ENCODE peak calls at places on chromosome 1, in six cellular contexts. One of them, this sample, is unnamed.

GRCh38 chr1:233791750-233792149 is 112.7 kb upstream of the SLC35F3 start:
- DNase-seq in transverse colon: no peak
- DNase-seq in tibial artery: no peak
- DNase-seq in IMR-90: no peak
- DNase-seq in adrenal gland: no peak
- DNase-seq in psoas muscle: no peak
- DNase-seq in this sample: no peak

GRCh38 chr1:221743416-221744208 is 1.7 kb upstream of the DUSP10 start:
- DNase-seq in adrenal gland: no peak
- DNase-seq in tibial artery: no peak
- DNase-seq in IMR-90: no peak
- DNase-seq in transverse colon: no peak
- DNase-seq in psoas muscle: no peak
- DNase-seq in this sample: no peak

GRCh38 chr1:115445090-115445489 is 107.0 kb upstream of the NGF start:
- DNase-seq in psoas muscle: no peak
- DNase-seq in tibial artery: no peak
- DNase-seq in adrenal gland: no peak
- DNase-seq in IMR-90: no peak
- DNase-seq in transverse colon: no peak
- DNase-seq in this sample: no peak

GRCh38 chr1:28392027-28392652 is 22.6 kb downstream of the PHACTR4 start:
- DNase-seq in transverse colon: no peak
- DNase-seq in psoas muscle: no peak
- DNase-seq in IMR-90: peak; percentile 92
- DNase-seq in tibial artery: no peak
- DNase-seq in adrenal gland: peak; percentile 65
- DNase-seq in this sample: no peak

GRCh38 chr1:202710070-202711025 is at the start of gene SYT2:
- DNase-seq in transverse colon: peak; percentile 16
- DNase-seq in tibial artery: no peak
- DNase-seq in adrenal gland: peak; percentile 69
- DNase-seq in IMR-90: no peak
- DNase-seq in psoas muscle: peak; percentile 50
- DNase-seq in this sample: peak; percentile 38

GRCh38 chr1:150309758-150310495 is 11.4 kb upstream of the PRPF3 start:
- DNase-seq in tibial artery: no peak
- DNase-seq in transverse colon: no peak
- DNase-seq in psoas muscle: no peak
- DNase-seq in adrenal gland: no peak
- DNase-seq in IMR-90: no peak
- DNase-seq in this sample: no peak

GRCh38 chr1:79042117-79042516 is 35.6 kb upstream of the ADGRL4 start:
- DNase-seq in transverse colon: no peak
- DNase-seq in adrenal gland: no peak
- DNase-seq in tibial artery: no peak
- DNase-seq in IMR-90: peak; percentile 80
- DNase-seq in psoas muscle: no peak
- DNase-seq in this sample: no peak

GRCh38 chr1:2386636-2387611 is 4.4 kb downstream of the MORN1 start:
- DNase-seq in IMR-90: no peak
- DNase-seq in adrenal gland: peak; percentile 49
- DNase-seq in tibial artery: no peak
- DNase-seq in psoas muscle: peak; percentile 40
- DNase-seq in transverse colon: peak; percentile 5
- DNase-seq in this sample: peak; percentile 19

GRCh38 chr1:214660900-214661299 is 57.9 kb downstream of the CENPF start:
- DNase-seq in tibial artery: no peak
- DNase-seq in IMR-90: peak; percentile 96
- DNase-seq in adrenal gland: peak; percentile 92
- DNase-seq in psoas muscle: no peak
- DNase-seq in transverse colon: peak; percentile 9
- DNase-seq in this sample: no peak

GRCh38 chr1:36300526-36300925 is 5.6 kb upstream of the SH3D21 start:
- DNase-seq in adrenal gland: no peak
- DNase-seq in tibial artery: no peak
- DNase-seq in transverse colon: no peak
- DNase-seq in psoas muscle: no peak
- DNase-seq in IMR-90: peak; percentile 53
- DNase-seq in this sample: no peak

GRCh38 chr1:183022202-183023145 is 746 bp upstream of the LAMC1 start:
- DNase-seq in IMR-90: peak; percentile 98
- DNase-seq in tibial artery: peak; percentile 96
- DNase-seq in adrenal gland: peak; percentile 94
- DNase-seq in psoas muscle: peak; percentile 93
- DNase-seq in transverse colon: peak; percentile 77
- DNase-seq in this sample: peak; percentile 83

GRCh38 chr1:183021405-183022201 is 1.6 kb upstream of the LAMC1 start:
- DNase-seq in psoas muscle: no peak
- DNase-seq in adrenal gland: no peak
- DNase-seq in IMR-90: no peak
- DNase-seq in transverse colon: no peak
- DNase-seq in tibial artery: no peak
- DNase-seq in this sample: no peak

GRCh38 chr1:183023601-183024351 is 556 bp downstream of the LAMC1 start:
- DNase-seq in psoas muscle: peak; percentile 83
- DNase-seq in tibial artery: peak; percentile 78
- DNase-seq in IMR-90: peak; percentile 47
- DNase-seq in transverse colon: peak; percentile 84
- DNase-seq in adrenal gland: peak; percentile 83
- DNase-seq in this sample: peak; percentile 84

GRCh38 chr1:183024352-183025337 is 1.4 kb downstream of the LAMC1 start:
- DNase-seq in adrenal gland: no peak
- DNase-seq in IMR-90: no peak
- DNase-seq in tibial artery: no peak
- DNase-seq in transverse colon: no peak
- DNase-seq in psoas muscle: no peak
- DNase-seq in this sample: no peak

GRCh38 chr1:183023146-183023600 is at the start of gene LAMC1:
- DNase-seq in IMR-90: peak; percentile 80
- DNase-seq in tibial artery: peak; percentile 84
- DNase-seq in psoas muscle: peak; percentile 93
- DNase-seq in transverse colon: peak; percentile 66
- DNase-seq in adrenal gland: peak; percentile 71
- DNase-seq in this sample: peak; percentile 80
- H3K4me1 ChIP-seq in IMR-90: peaks cover 4% of the 10 kb centered on the region
- H3K4me1 ChIP-seq in tibial artery: peaks cover 28% of the 10 kb centered on the region
- H3K4me1 ChIP-seq in psoas muscle: peaks cover 49% of the 10 kb centered on the region
- H3K4me1 ChIP-seq in transverse colon: peaks cover 8% of the 10 kb centered on the region
- H3K4me1 ChIP-seq in adrenal gland: no peaks in the 10 kb centered on the region
- H3K4me1 ChIP-seq in this sample: peaks cover 6% of the 10 kb centered on the region

DNA sequence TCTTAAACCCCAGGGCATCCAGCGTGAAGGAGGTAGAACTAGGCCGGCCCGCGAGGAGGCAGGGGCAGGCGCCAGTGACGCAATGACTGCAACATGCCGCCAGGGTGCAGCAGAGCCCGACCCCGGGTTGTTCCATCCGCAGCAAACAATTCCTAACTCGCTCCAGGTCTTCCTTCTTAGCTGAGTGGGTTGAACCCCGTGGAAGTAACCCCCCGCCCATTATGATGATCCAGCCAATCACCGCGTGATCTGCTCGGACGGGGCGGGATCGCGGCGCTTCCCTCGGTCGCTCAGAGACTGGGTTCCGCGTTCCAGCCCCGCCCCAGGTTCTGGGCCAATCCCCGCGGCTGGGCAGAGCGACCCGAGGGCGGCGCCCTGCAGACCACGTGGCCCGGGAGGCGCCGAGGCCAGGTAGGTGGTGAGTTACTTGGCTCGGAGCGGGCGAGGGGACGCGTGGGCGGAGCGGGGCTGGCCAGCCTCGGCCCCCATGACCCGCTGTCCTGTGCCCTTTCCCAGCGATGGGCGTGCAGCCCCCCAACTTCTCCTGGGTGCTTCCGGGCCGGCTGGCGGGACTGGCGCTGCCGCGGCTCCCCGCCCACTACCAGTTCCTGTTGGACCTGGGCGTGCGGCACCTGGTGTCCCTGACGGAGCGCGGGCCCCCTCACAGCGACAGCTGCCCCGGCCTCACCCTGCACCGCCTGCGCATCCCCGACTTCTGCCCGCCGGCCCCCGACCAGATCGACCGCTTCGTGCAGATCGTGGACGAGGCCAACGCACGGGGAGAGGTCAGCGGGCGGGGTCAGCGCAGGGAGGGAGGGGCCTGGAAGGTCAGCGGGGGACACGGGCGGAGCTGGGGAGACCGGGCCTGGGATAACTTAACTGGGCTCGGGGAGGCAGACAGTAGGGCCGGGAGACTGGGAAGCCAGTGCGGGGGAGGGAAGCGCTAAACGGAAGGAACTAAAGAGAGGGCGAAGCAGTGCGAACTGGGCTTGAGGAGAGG is at the start of gene DUSP23:
- DNase-seq in adrenal gland: peak; percentile 99
- DNase-seq in transverse colon: peak; percentile 98
- DNase-seq in IMR-90: peak; percentile 96
- DNase-seq in psoas muscle: peak; percentile 99
- DNase-seq in tibial artery: peak; percentile 99
- DNase-seq in this sample: peak; percentile 99
- H3K4me3 ChIP-seq in adrenal gland: peak within 1 kb of the TSS; percentile 84
- H3K4me3 ChIP-seq in transverse colon: peak within 1 kb of the TSS; percentile 90
- H3K4me3 ChIP-seq in IMR-90: peak within 1 kb of the TSS; percentile 60
- H3K4me3 ChIP-seq in psoas muscle: peak within 1 kb of the TSS; percentile 72
- H3K4me3 ChIP-seq in tibial artery: peak within 1 kb of the TSS; percentile 87
- H3K4me3 ChIP-seq in this sample: peak within 1 kb of the TSS; percentile 98

GRCh38 chr1:11712285-11712684 is 20.8 kb downstream of the DRAXIN start:
- DNase-seq in adrenal gland: no peak
- DNase-seq in transverse colon: no peak
- DNase-seq in IMR-90: no peak
- DNase-seq in psoas muscle: no peak
- DNase-seq in tibial artery: no peak
- DNase-seq in this sample: no peak
- H3K4me1 ChIP-seq in adrenal gland: no peaks in the 10 kb centered on the region
- H3K4me1 ChIP-seq in transverse colon: no peaks in the 10 kb centered on the region
- H3K4me1 ChIP-seq in IMR-90: no peaks in the 10 kb centered on the region
- H3K4me1 ChIP-seq in psoas muscle: no peaks in the 10 kb centered on the region
- H3K4me1 ChIP-seq in tibial artery: peaks cover 10% of the 10 kb centered on the region
- H3K4me1 ChIP-seq in this sample: no peaks in the 10 kb centered on the region

GRCh38 chr1:66227966-66228365 is 306.0 kb upstream of the SGIP1 start:
- DNase-seq in tibial artery: no peak
- DNase-seq in adrenal gland: no peak
- DNase-seq in psoas muscle: no peak
- DNase-seq in transverse colon: no peak
- DNase-seq in IMR-90: no peak
- DNase-seq in this sample: no peak

GRCh38 chr1:66231162-66232077 is 302.5 kb upstream of the SGIP1 start:
- DNase-seq in adrenal gland: no peak
- DNase-seq in tibial artery: no peak
- DNase-seq in IMR-90: peak; percentile 52
- DNase-seq in psoas muscle: no peak
- DNase-seq in transverse colon: no peak
- DNase-seq in this sample: no peak
- H3K4me3 ChIP-seq in adrenal gland: no peak overlapping the region
- H3K4me3 ChIP-seq in tibial artery: no peak overlapping the region
- H3K4me3 ChIP-seq in IMR-90: no peak overlapping the region
- H3K4me3 ChIP-seq in psoas muscle: no peak overlapping the region
- H3K4me3 ChIP-seq in transverse colon: no peak overlapping the region
- H3K4me3 ChIP-seq in this sample: no peak overlapping the region

GRCh38 chr1:6805004-6805416 is 19.8 kb downstream of the CAMTA1 start:
- DNase-seq in tibial artery: no peak
- DNase-seq in IMR-90: peak; percentile 13
- DNase-seq in transverse colon: no peak
- DNase-seq in adrenal gland: no peak
- DNase-seq in psoas muscle: no peak
- DNase-seq in this sample: no peak
- H3K4me1 ChIP-seq in tibial artery: peaks cover 55% of the 10 kb centered on the region
- H3K4me1 ChIP-seq in IMR-90: peaks cover 35% of the 10 kb centered on the region
- H3K4me1 ChIP-seq in transverse colon: peaks cover 73% of the 10 kb centered on the region
- H3K4me1 ChIP-seq in adrenal gland: peaks cover 36% of the 10 kb centered on the region
- H3K4me1 ChIP-seq in psoas muscle: peaks cover 47% of the 10 kb centered on the region
- H3K4me1 ChIP-seq in this sample: peaks cover 14% of the 10 kb centered on the region

DNA sequence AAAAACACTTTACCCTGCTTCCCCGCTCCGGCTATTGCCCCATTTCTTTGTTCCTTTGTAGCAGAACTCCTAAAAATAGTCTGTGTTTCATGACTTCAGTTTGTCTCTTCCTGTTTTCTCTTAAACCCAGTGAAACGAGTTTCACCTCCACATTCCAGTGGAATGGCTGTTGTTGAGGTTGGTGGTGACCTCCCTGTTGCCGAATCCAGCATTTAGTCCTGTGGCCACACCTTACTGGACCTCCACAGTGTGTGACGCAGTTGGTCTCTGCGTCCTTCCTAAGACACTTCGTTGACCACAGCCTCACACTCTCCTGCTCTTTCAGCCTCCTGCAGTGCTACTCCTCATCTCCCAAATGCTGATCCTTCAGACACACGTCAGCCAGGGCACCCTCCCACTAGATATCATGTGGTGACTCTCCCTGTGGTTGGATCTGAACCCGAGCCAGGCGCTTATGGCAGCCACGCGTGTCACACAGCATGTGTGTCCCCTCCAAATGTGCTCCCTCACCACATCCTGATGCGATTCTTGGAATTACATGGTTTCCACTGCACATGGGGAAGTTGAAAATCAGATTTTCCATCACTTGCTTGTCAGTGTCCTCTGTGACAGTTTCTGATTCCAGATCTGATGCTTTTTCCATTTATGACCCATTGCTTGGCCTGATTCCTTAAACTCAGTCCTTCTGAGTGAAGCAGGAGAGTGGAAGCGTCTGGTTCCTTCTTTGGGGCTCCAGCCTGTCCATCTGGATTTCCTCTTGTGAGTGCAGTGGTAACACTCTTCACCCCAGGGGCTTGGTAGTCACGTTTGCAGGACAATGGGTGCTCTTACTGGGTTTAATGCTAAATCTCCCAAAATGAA is 99.1 kb upstream of the ARTN start:
- DNase-seq in adrenal gland: no peak
- DNase-seq in transverse colon: no peak
- DNase-seq in IMR-90: no peak
- DNase-seq in tibial artery: no peak
- DNase-seq in psoas muscle: no peak
- DNase-seq in this sample: no peak
- H3K4me3 ChIP-seq in adrenal gland: no peak overlapping the region
- H3K4me3 ChIP-seq in transverse colon: no peak overlapping the region
- H3K4me3 ChIP-seq in IMR-90: no peak overlapping the region
- H3K4me3 ChIP-seq in tibial artery: no peak overlapping the region
- H3K4me3 ChIP-seq in psoas muscle: no peak overlapping the region
- H3K4me3 ChIP-seq in this sample: no peak overlapping the region

GRCh38 chr1:91862120-91862519 is 23.8 kb downstream of the TGFBR3 start:
- DNase-seq in IMR-90: no peak
- DNase-seq in psoas muscle: no peak
- DNase-seq in adrenal gland: no peak
- DNase-seq in transverse colon: no peak
- DNase-seq in tibial artery: no peak
- DNase-seq in this sample: no peak
- H3K4me1 ChIP-seq in IMR-90: peaks cover 6% of the 10 kb centered on the region
- H3K4me1 ChIP-seq in psoas muscle: peaks cover 11% of the 10 kb centered on the region
- H3K4me1 ChIP-seq in adrenal gland: peaks cover 9% of the 10 kb centered on the region
- H3K4me1 ChIP-seq in transverse colon: no peaks in the 10 kb centered on the region
- H3K4me1 ChIP-seq in tibial artery: no peaks in the 10 kb centered on the region
- H3K4me1 ChIP-seq in this sample: no peaks in the 10 kb centered on the region

GRCh38 chr1:108561731-108562326 is 1.9 kb downstream of the EEIG2 start:
- DNase-seq in tibial artery: peak; percentile 68
- DNase-seq in IMR-90: no peak
- DNase-seq in transverse colon: peak; percentile 92
- DNase-seq in psoas muscle: peak; percentile 56
- DNase-seq in adrenal gland: peak; percentile 73
- DNase-seq in this sample: peak; percentile 83
- H3K4me3 ChIP-seq in tibial artery: peak overlapping the region; percentile 74
- H3K4me3 ChIP-seq in IMR-90: no peak overlapping the region
- H3K4me3 ChIP-seq in transverse colon: no peak overlapping the region
- H3K4me3 ChIP-seq in psoas muscle: no peak overlapping the region
- H3K4me3 ChIP-seq in adrenal gland: no peak overlapping the region
- H3K4me3 ChIP-seq in this sample: peak overlapping the region; percentile 66